ENCODE peak calls at places on chromosomes 2 and 18, in seven cellular contexts. One of them, this sample, is unnamed.

GRCh38 chr2:7801212-7801611 is 880.6 kb upstream of the ID2 start:
- DNase-seq in HEK293T: no peak
- DNase-seq in WTC11: no peak
- DNase-seq in K562: no peak
- DNase-seq in HepG2: no peak
- DNase-seq in H1: no peak
- DNase-seq in GM12878: no peak
- DNase-seq in this sample: no peak

GRCh38 chr18:2325308-2325849 is 245.9 kb downstream of the METTL4 start:
- DNase-seq in HEK293T: no peak
- DNase-seq in WTC11: no peak
- DNase-seq in K562: peak; percentile 37
- DNase-seq in HepG2: no peak
- DNase-seq in H1: no peak
- DNase-seq in GM12878: no peak
- DNase-seq in this sample: no peak

GRCh38 chr2:42868096-42868495 is 75.7 kb upstream of the HAAO start:
- DNase-seq in HEK293T: no peak
- DNase-seq in WTC11: no peak
- DNase-seq in K562: no peak
- DNase-seq in HepG2: no peak
- DNase-seq in H1: no peak
- DNase-seq in GM12878: no peak
- DNase-seq in this sample: no peak

GRCh38 chr2:163736433-163737168 is 793 bp upstream of the FIGN start:
- DNase-seq in HEK293T: peak; percentile 59
- DNase-seq in WTC11: peak; percentile 80
- DNase-seq in K562: no peak
- DNase-seq in HepG2: peak; percentile 58
- DNase-seq in H1: peak; percentile 80
- DNase-seq in GM12878: no peak
- DNase-seq in this sample: no peak

GRCh38 chr2:219665926-219666325 is 38.5 kb downstream of the SLC4A3 start:
- DNase-seq in HEK293T: no peak
- DNase-seq in WTC11: no peak
- DNase-seq in K562: no peak
- DNase-seq in HepG2: no peak
- DNase-seq in H1: no peak
- DNase-seq in GM12878: no peak
- DNase-seq in this sample: no peak

GRCh38 chr18:21960189-21960588 is 209.2 kb upstream of the GATA6 start:
- DNase-seq in HEK293T: no peak
- DNase-seq in WTC11: no peak
- DNase-seq in K562: no peak
- DNase-seq in HepG2: no peak
- DNase-seq in H1: no peak
- DNase-seq in GM12878: no peak
- DNase-seq in this sample: no peak

GRCh38 chr2:233892793-233893192 is 24.4 kb upstream of the TRPM8 start:
- DNase-seq in HEK293T: no peak
- DNase-seq in WTC11: no peak
- DNase-seq in K562: no peak
- DNase-seq in HepG2: peak; percentile 20
- DNase-seq in H1: no peak
- DNase-seq in GM12878: no peak
- DNase-seq in this sample: no peak

GRCh38 chr18:79402977-79403722 is 7.4 kb downstream of the NFATC1 start:
- DNase-seq in HEK293T: no peak
- DNase-seq in WTC11: no peak
- DNase-seq in K562: no peak
- DNase-seq in HepG2: no peak
- DNase-seq in H1: no peak
- DNase-seq in GM12878: no peak
- DNase-seq in this sample: no peak

GRCh38 chr2:32838949-32839348 is 107.8 kb upstream of the LTBP1 start:
- DNase-seq in HEK293T: no peak
- DNase-seq in WTC11: no peak
- DNase-seq in K562: no peak
- DNase-seq in HepG2: no peak
- DNase-seq in H1: no peak
- DNase-seq in GM12878: no peak
- DNase-seq in this sample: no peak

GRCh38 chr18:13616041-13616440 is 110.3 kb downstream of the FAM210A start:
- DNase-seq in HEK293T: no peak
- DNase-seq in WTC11: no peak
- DNase-seq in K562: no peak
- DNase-seq in HepG2: no peak
- DNase-seq in H1: no peak
- DNase-seq in GM12878: no peak
- DNase-seq in this sample: no peak

GRCh38 chr18:46247938-46248337 is 143.8 kb downstream of the HAUS1 start:
- DNase-seq in HEK293T: no peak
- DNase-seq in WTC11: no peak
- DNase-seq in K562: no peak
- DNase-seq in HepG2: no peak
- DNase-seq in H1: no peak
- DNase-seq in GM12878: no peak
- DNase-seq in this sample: no peak

GRCh38 chr2:176076063-176076462 is 7.7 kb downstream of the EVX2 start:
- DNase-seq in HEK293T: no peak
- DNase-seq in WTC11: no peak
- DNase-seq in K562: no peak
- DNase-seq in HepG2: no peak
- DNase-seq in H1: no peak
- DNase-seq in GM12878: no peak
- DNase-seq in this sample: no peak

GRCh38 chr2:224242543-224242942 is 159.4 kb downstream of the FAM124B start:
- DNase-seq in HEK293T: no peak
- DNase-seq in WTC11: no peak
- DNase-seq in K562: no peak
- DNase-seq in HepG2: no peak
- DNase-seq in H1: no peak
- DNase-seq in GM12878: no peak
- DNase-seq in this sample: no peak

GRCh38 chr2:47688561-47688960 is 94.4 kb upstream of the MSH6 start:
- DNase-seq in HEK293T: no peak
- DNase-seq in WTC11: no peak
- DNase-seq in K562: no peak
- DNase-seq in HepG2: no peak
- DNase-seq in H1: no peak
- DNase-seq in GM12878: no peak
- DNase-seq in this sample: no peak

GRCh38 chr2:202564226-202564625 is 70.5 kb upstream of the FAM117B start:
- DNase-seq in HEK293T: no peak
- DNase-seq in WTC11: no peak
- DNase-seq in K562: no peak
- DNase-seq in HepG2: no peak
- DNase-seq in H1: no peak
- DNase-seq in GM12878: no peak
- DNase-seq in this sample: no peak

GRCh38 chr2:85273732-85274731 is 53.8 kb downstream of the TGOLN2 start:
- DNase-seq in HEK293T: no peak
- DNase-seq in WTC11: no peak
- DNase-seq in K562: no peak
- DNase-seq in HepG2: peak; percentile 62
- DNase-seq in H1: no peak
- DNase-seq in GM12878: no peak
- DNase-seq in this sample: no peak

GRCh38 chr2:191114403-191114886 is 36.3 kb downstream of the STAT4 start:
- DNase-seq in HEK293T: no peak
- DNase-seq in WTC11: no peak
- DNase-seq in K562: no peak
- DNase-seq in HepG2: no peak
- DNase-seq in H1: no peak
- DNase-seq in GM12878: peak; percentile 55
- DNase-seq in this sample: no peak

GRCh38 chr18:58529714-58530354 is 99.1 kb downstream of the ALPK2 start:
- DNase-seq in HEK293T: peak; percentile 65
- DNase-seq in WTC11: peak; percentile 82
- DNase-seq in K562: peak; percentile 59
- DNase-seq in HepG2: peak; percentile 69
- DNase-seq in H1: peak; percentile 78
- DNase-seq in GM12878: no peak
- DNase-seq in this sample: peak; percentile 35

DNA sequence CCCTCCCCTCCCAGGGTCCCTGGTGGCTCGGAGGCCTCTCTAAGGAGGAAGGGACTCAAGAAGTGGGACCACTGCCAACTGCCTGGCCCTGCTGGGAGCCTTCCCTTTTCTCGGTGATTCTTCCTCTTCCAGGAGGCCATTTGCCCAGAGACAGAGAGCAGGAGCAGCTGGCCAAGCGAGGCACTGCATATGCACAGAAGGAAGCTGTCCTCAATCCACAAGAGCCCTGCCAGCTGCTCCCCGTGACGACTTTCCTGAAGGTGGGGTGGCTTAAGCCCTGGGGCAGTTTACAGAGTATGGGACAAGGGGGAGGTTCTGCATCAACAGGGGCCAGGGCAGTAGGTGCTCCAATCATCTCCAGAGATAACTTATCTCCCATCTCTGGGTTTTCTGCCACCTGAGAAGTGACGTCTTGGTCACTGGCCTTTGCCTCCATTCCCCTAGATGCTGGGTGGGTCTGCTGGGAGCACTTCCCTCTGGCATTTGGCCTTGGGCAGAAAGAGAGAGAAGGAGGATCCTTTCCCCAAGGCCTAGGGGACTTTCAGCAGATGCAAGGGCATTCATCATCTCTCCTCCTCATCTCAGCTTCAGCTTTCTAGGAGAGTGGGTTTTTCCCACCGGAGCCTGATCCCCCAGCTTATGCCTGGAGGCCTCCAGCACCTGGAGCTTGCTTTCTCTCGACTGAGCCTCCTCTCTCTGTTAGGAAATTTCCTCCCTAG is 28.5 kb downstream of the CIB4 start:
- DNase-seq in HEK293T: no peak
- DNase-seq in WTC11: no peak
- DNase-seq in K562: no peak
- DNase-seq in HepG2: no peak
- DNase-seq in H1: no peak
- DNase-seq in GM12878: no peak
- DNase-seq in this sample: no peak
- TF ChIP-seq SP1 in HEK293T: no peak
- TF ChIP-seq SP1 in WTC11: no peak
- TF ChIP-seq SP1 in K562: no peak
- TF ChIP-seq SP1 in HepG2: no peak
- TF ChIP-seq SP1 in H1: no peak
- TF ChIP-seq SP1 in GM12878: no peak
- TF ChIP-seq SP1 in this sample: no peak

DNA sequence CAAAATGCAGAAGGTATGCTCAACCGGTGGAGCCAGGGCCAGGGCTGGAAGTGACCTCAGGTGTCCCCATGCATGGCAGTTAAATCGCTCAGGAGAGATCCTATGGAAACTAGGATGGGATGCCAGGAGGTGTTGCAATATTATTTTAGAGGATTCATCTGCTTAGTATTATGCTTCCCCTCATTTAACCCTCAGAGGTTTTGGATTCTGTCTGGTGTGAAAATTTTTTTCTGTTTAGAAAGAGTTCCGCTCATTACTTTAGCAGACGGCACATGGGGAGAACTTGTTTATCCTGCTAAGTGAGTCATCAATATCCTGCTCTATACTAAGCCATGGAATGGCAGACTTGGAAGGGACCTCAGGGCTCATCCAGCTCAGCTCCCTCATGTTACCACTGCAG is 42.5 kb downstream of the TRIB2 start:
- DNase-seq in HEK293T: no peak
- DNase-seq in WTC11: no peak
- DNase-seq in K562: no peak
- DNase-seq in HepG2: no peak
- DNase-seq in H1: no peak
- DNase-seq in GM12878: no peak
- DNase-seq in this sample: no peak
- TF ChIP-seq SP1 in HEK293T: no peak
- TF ChIP-seq SP1 in WTC11: no peak
- TF ChIP-seq SP1 in K562: no peak
- TF ChIP-seq SP1 in HepG2: no peak
- TF ChIP-seq SP1 in H1: no peak
- TF ChIP-seq SP1 in GM12878: no peak
- TF ChIP-seq SP1 in this sample: no peak

GRCh38 chr18:473687-474265 is 26.7 kb downstream of the COLEC12 start:
- DNase-seq in HEK293T: no peak
- DNase-seq in WTC11: no peak
- DNase-seq in K562: no peak
- DNase-seq in HepG2: no peak
- DNase-seq in H1: no peak
- DNase-seq in GM12878: no peak
- DNase-seq in this sample: no peak
- TF ChIP-seq SP1 in HEK293T: no peak
- TF ChIP-seq SP1 in WTC11: no peak
- TF ChIP-seq SP1 in K562: no peak
- TF ChIP-seq SP1 in HepG2: no peak
- TF ChIP-seq SP1 in H1: no peak
- TF ChIP-seq SP1 in GM12878: no peak
- TF ChIP-seq SP1 in this sample: no peak

GRCh38 chr2:236733156-236733555 is 163.5 kb downstream of the ACKR3 start:
- DNase-seq in HEK293T: no peak
- DNase-seq in WTC11: no peak
- DNase-seq in K562: no peak
- DNase-seq in HepG2: no peak
- DNase-seq in H1: no peak
- DNase-seq in GM12878: no peak
- DNase-seq in this sample: no peak

GRCh38 chr2:236738030-236738429 is 168.4 kb downstream of the ACKR3 start:
- DNase-seq in HEK293T: no peak
- DNase-seq in WTC11: no peak
- DNase-seq in K562: no peak
- DNase-seq in HepG2: no peak
- DNase-seq in H1: no peak
- DNase-seq in GM12878: no peak
- DNase-seq in this sample: no peak

GRCh38 chr2:236731767-236732580 is 162.3 kb downstream of the ACKR3 start:
- DNase-seq in HEK293T: no peak
- DNase-seq in WTC11: no peak
- DNase-seq in K562: no peak
- DNase-seq in HepG2: no peak
- DNase-seq in H1: no peak
- DNase-seq in GM12878: no peak
- DNase-seq in this sample: no peak

GRCh38 chr2:236738896-236739295 is 169.3 kb downstream of the ACKR3 start:
- DNase-seq in HEK293T: no peak
- DNase-seq in WTC11: no peak
- DNase-seq in K562: no peak
- DNase-seq in HepG2: no peak
- DNase-seq in H1: no peak
- DNase-seq in GM12878: no peak
- DNase-seq in this sample: no peak

DNA sequence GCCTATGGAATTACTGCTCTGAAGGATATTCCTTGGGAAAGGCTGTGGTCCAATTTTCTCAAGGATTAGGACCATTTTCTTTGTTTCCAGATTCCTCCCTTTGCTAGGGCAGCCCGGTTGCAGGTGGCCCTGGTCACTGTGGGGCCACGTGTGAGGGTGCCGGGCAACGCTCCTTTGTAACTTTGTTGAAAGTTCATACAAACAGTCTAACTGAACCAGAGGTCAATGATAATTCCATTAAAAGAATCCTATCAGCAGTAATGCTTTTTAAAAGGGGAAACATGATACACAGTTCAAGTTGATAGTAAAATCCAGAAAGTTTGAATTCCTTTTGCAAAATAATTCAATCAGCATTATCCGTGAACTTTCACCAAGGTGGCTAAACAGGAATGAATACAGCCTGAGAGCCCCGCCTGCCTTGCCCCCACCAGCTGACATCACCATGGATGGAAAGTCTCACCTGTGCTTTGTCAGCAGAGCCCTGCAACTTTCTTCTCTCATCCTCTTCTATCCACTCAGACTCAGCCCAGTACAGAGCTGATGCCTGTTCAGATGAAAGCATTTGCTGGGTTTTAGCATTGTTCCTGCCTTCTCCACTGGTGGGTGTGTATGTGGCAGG is 166.2 kb downstream of the ACKR3 start:
- DNase-seq in HEK293T: no peak
- DNase-seq in WTC11: no peak
- DNase-seq in K562: no peak
- DNase-seq in HepG2: no peak
- DNase-seq in H1: no peak
- DNase-seq in GM12878: no peak
- DNase-seq in this sample: no peak
- TF ChIP-seq SP1 in HEK293T: no peak
- TF ChIP-seq SP1 in WTC11: no peak
- TF ChIP-seq SP1 in K562: no peak
- TF ChIP-seq SP1 in HepG2: no peak
- TF ChIP-seq SP1 in H1: no peak
- TF ChIP-seq SP1 in GM12878: no peak
- TF ChIP-seq SP1 in this sample: no peak

This sample was measured in HCT116.